ENCODE peak calls at places on chromosomes 12 and 14, in four cellular contexts. H, W, C and Z are unnamed samples.

GRCh38 chr12:54220092-54220557 is 31.3 kb upstream of the SMUG1 start:
- DNase-seq in C (peak; percentile 84), W (peak; percentile 78), H (peak; percentile 51), Z (peak; percentile 64)

GRCh38 chr12:6199531-6200265 is 502 bp upstream of the CD9 start:
- DNase-seq in C (peak; percentile 74), W (no peak), H (no peak), Z (no peak)

GRCh38 chr12:106341086-106341879 is 16.3 kb upstream of the POLR3B start:
- DNase-seq in C (no peak), W (no peak), H (no peak), Z (peak; percentile 45)

GRCh38 chr12:30138483-30138882 is 354.7 kb upstream of the TMTC1 start:
- DNase-seq in H (no peak), W (no peak), C (no peak), Z (no peak)

GRCh38 chr14:70045715-70046535 is 142.8 kb downstream of the SLC8A3 start:
- DNase-seq in W (no peak), H (no peak), C (peak; percentile 38), Z (peak; percentile 61)

GRCh38 chr12:79515526-79515935 is 175.2 kb downstream of the PAWR start:
- DNase-seq in W (no peak), C (no peak), H (no peak), Z (no peak)

GRCh38 chr14:84541008-84541407 is 988.9 kb upstream of the FLRT2 start:
- DNase-seq in H (no peak), C (no peak), W (no peak), Z (no peak)

GRCh38 chr12:100993916-100994315 is 199.3 kb downstream of the ANO4 start:
- DNase-seq in C (no peak), W (no peak), H (no peak), Z (no peak)

GRCh38 chr12:30928356-30929264 is 2.1 kb downstream of the TSPAN11 start:
- DNase-seq in H (no peak), W (no peak), C (no peak), Z (no peak)

GRCh38 chr12:9701380-9702154 is 31.3 kb downstream of the CLECL1 start:
- DNase-seq in H (no peak), C (no peak), W (peak; percentile 39), Z (no peak)

GRCh38 chr12:115771065-115771464 is 506.4 kb downstream of the MED13L start:
- DNase-seq in W (no peak), H (no peak), C (peak; percentile 12), Z (peak; percentile 45)

GRCh38 chr12:83945871-83946270 is 966.7 kb downstream of the SLC6A15 start:
- DNase-seq in C (peak; percentile 65), W (no peak), H (no peak), Z (no peak)

GRCh38 chr14:74237441-74237840 is 1.8 kb upstream of the VSX2 start:
- DNase-seq in H (no peak), C (no peak), W (no peak), Z (no peak)

GRCh38 chr14:79820866-79821535 is 390.3 kb downstream of the DIO2 start:
- DNase-seq in C (peak; percentile 48), H (no peak), W (no peak), Z (no peak)

GRCh38 chr12:85948340-85948739 is 74.2 kb downstream of the NTS start:
- DNase-seq in W (no peak), H (no peak), C (peak; percentile 61), Z (no peak)

GRCh38 chr12:129486931-129487330 is 416.9 kb downstream of the TMEM132D start:
- DNase-seq in C (no peak), W (peak; percentile 55), H (no peak), Z (no peak)

GRCh38 chr14:100620437-100621100 is 33.4 kb upstream of the BEGAIN start:
- DNase-seq in C (no peak), H (no peak), W (no peak), Z (no peak)

GRCh38 chr12:51828951-51829581 is 19.5 kb downstream of the FIGNL2 start:
- DNase-seq in W (no peak), H (no peak), C (no peak), Z (no peak)

GRCh38 chr12:17489452-17489851 is 600.5 kb downstream of the RERGL start:
- DNase-seq in W (no peak), H (no peak), C (no peak), Z (no peak)

GRCh38 chr12:53224268-53224896 is 7.6 kb downstream of the RARG start:
- DNase-seq in C (no peak), H (no peak), W (no peak), Z (no peak)

GRCh38 chr14:78448483-78449094 is 278.4 kb downstream of the NRXN3 start:
- DNase-seq in W (peak; percentile 59), H (peak; percentile 23), C (peak; percentile 1), Z (peak; percentile 10)

GRCh38 chr12:96187675-96188355 is 6.4 kb upstream of the ELK3 start:
- DNase-seq in C (peak; percentile 92), W (no peak), H (no peak), Z (no peak)

GRCh38 chr12:46300906-46301305 is 32.1 kb upstream of the SLC38A1 start:
- DNase-seq in W (peak; percentile 12), C (peak; percentile 21), H (no peak), Z (no peak)

GRCh38 chr14:67999290-67999689 is 179.7 kb downstream of the RAD51B start:
- DNase-seq in H (no peak), W (no peak), C (peak; percentile 49), Z (peak; percentile 45)

GRCh38 chr14:88386395-88386794 is 938 bp downstream of the SPATA7 start:
- DNase-seq in H (no peak), C (no peak), W (no peak), Z (no peak)

GRCh38 chr14:88384653-88385205 is 728 bp upstream of the SPATA7 start:
- DNase-seq in W (no peak), H (no peak), C (peak; percentile 6), Z (no peak)

GRCh38 chr14:88388741-88389282 is 3.4 kb downstream of the SPATA7 start:
- DNase-seq in H (no peak), C (no peak), W (no peak), Z (no peak)

GRCh38 chr14:88380405-88380804 is 5.1 kb upstream of the SPATA7 start:
- DNase-seq in W (no peak), C (peak; percentile 12), H (no peak), Z (no peak)

GRCh38 chr14:88385212-88386101 is at the start of gene SPATA7:
- DNase-seq in C (peak; percentile 91), H (peak; percentile 84), W (peak; percentile 84), Z (peak; percentile 81)
- TF ChIP-seq CTCF in C (no peak), H (no peak), W (peak; percentile 18), Z (no peak)

GRCh38 chr12:132284071-132284492 is 45.3 kb downstream of the GALNT9 start:
- DNase-seq in W (no peak), C (peak; percentile 12), H (no peak), Z (peak; percentile 21)
- TF ChIP-seq CTCF in W (peak; percentile 52), C (peak; percentile 32), H (no peak), Z (peak; percentile 63)

GRCh38 chr14:61607570-61608244 is 87.6 kb upstream of the HIF1A start:
- DNase-seq in H (no peak), C (no peak), W (peak; percentile 74), Z (no peak)
- TF ChIP-seq CTCF in H (no peak), C (no peak), W (peak; percentile 68), Z (no peak)

GRCh38 chr12:107351716-107352115 is 258.4 kb upstream of the CRY1 start:
- DNase-seq in W (no peak), H (no peak), C (no peak), Z (no peak)
- TF ChIP-seq CTCF in W (no peak), H (no peak), C (no peak), Z (no peak)

GRCh38 chr12:56645717-56646446 is at the start of gene ATP5F1B:
- DNase-seq in C (peak; percentile 100), H (peak; percentile 92), W (peak; percentile 98), Z (peak; percentile 100)
- TF ChIP-seq CTCF in C (no peak), H (no peak), W (peak; percentile 12), Z (no peak)

DNA sequence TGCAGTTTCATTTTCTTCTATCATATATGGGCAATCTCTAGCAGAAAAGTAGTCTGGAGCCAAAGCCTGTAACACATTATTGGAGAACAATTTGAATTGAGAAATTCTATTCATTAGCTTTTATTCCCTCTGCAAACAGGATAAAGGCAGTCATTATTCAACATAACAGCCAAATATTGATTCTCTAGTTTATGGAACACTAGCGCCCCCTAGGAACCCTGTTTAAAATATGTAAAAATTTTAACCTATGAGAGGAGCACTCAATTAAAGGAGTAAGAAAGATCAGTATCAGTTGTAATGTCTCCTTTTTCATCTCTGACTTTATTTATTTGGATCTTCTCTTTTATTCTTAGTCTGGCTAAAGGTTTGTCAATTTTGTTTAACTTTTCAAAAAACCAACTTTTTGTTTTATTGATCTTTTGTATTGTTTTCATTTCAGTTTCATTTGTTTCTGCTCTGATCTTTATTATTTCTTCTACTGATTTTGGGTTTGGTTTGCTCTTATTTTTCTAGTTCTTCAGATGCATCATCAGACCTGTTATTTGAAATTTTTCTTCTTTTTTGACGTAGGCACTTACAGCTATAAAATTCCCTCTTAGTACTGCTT is 4.8 kb upstream of the LMNTD1 start:
- DNase-seq in C (peak; percentile 64), H (no peak), W (peak; percentile 4), Z (peak; percentile 60)
- TF ChIP-seq CTCF in C (peak; percentile 59), H (no peak), W (peak; percentile 43), Z (peak; percentile 90)

GRCh38 chr14:30883508-30884294 is 9.3 kb downstream of the COCH start:
- DNase-seq in W (no peak), H (no peak), C (no peak), Z (no peak)
- TF ChIP-seq CTCF in W (no peak), H (no peak), C (no peak), Z (no peak)

GRCh38 chr12:16189849-16190248 is 87.6 kb downstream of the SLC15A5 start:
- DNase-seq in C (peak; percentile 46), W (no peak), H (no peak), Z (peak; percentile 14)
- TF ChIP-seq CTCF in C (peak; percentile 52), W (no peak), H (no peak), Z (peak; percentile 70)

GRCh38 chr12:56631790-56632700 is 1.9 kb upstream of the BAZ2A start:
- DNase-seq in C (peak; percentile 54), H (no peak), W (no peak), Z (no peak)

GRCh38 chr12:56626691-56627090 is 3.4 kb downstream of the BAZ2A start:
- DNase-seq in H (no peak), W (no peak), C (no peak), Z (no peak)

GRCh38 chr12:56630180-56630632 is at the start of gene BAZ2A:
- DNase-seq in W (peak; percentile 88), H (peak; percentile 69), C (peak; percentile 78), Z (peak; percentile 65)

GRCh38 chr12:56628671-56629458 is 1.3 kb downstream of the BAZ2A start:
- DNase-seq in H (peak; percentile 62), W (peak; percentile 78), C (peak; percentile 83), Z (peak; percentile 56)

GRCh38 chr12:56629459-56630179 is 507 bp downstream of the BAZ2A start:
- DNase-seq in C (no peak), W (peak; percentile 53), H (no peak), Z (no peak)
- TF ChIP-seq CTCF in C (no peak), W (no peak), H (no peak), Z (no peak)